ENCODE peak calls at places on chromosomes 4 and X, in five cellular contexts. V is GM13977, O is neural progenitor cell, G is PC-9, M is prostate gland. D is an unnamed sample.

GRCh38 chr4:1767058-1767769 is 25.9 kb upstream of the FGFR3 start:
- DNase-seq in V (peak; percentile 82), O (peak; percentile 95), G (no peak), M (no peak), D (no peak)

GRCh38 chr4:87493147-87493546 is 36.0 kb downstream of the SPARCL1 start:
- DNase-seq in V (no peak), O (no peak), G (no peak), M (no peak), D (no peak)

GRCh38 chr4:40587826-40588225 is 41.8 kb downstream of the RBM47 start:
- DNase-seq in V (no peak), O (no peak), G (peak; percentile 83), M (peak; percentile 80), D (no peak)

GRCh38 chr4:8869879-8870646 is 1.6 kb downstream of the HMX1 start:
- DNase-seq in V (no peak), O (peak; percentile 2), G (no peak), M (no peak), D (no peak)

GRCh38 chrX:41333744-41333993 is 293 bp upstream of the DDX3X start:
- DNase-seq in V (peak; percentile 86), O (peak; percentile 90), G (peak; percentile 63), M (peak; percentile 49), D (no peak)

GRCh38 chr4:140406292-140406691 is 21.2 kb downstream of the CLGN start:
- DNase-seq in V (no peak), O (no peak), G (no peak), M (no peak), D (no peak)

GRCh38 chr4:169460081-169460480 is 152.3 kb downstream of the NEK1 start:
- DNase-seq in V (no peak), O (no peak), G (no peak), M (no peak), D (no peak)

GRCh38 chr4:173494013-173494970 is 35.7 kb downstream of the HAND2 start:
- DNase-seq in V (peak; percentile 84), O (peak; percentile 89), G (no peak), M (peak; percentile 47), D (peak; percentile 56)

GRCh38 chr4:52635130-52635529 is 24.0 kb downstream of the USP46 start:
- DNase-seq in V (no peak), O (no peak), G (no peak), M (no peak), D (no peak)

GRCh38 chr4:104967034-104967401 is 179.7 kb upstream of the TET2 start:
- DNase-seq in V (no peak), O (no peak), G (peak; percentile 67), M (peak; percentile 93), D (no peak)

GRCh38 chr4:80192937-80193336 is 4.4 kb upstream of the PRDM8 start:
- DNase-seq in V (no peak), O (no peak), G (no peak), M (no peak), D (no peak)

GRCh38 chrX:109281478-109282275 is 200.2 kb downstream of the GUCY2F start:
- DNase-seq in V (no peak), O (peak; percentile 7), G (no peak), M (peak; percentile 10), D (no peak)

GRCh38 chr4:177367336-177367735 is 57.7 kb downstream of the NEIL3 start:
- DNase-seq in V (no peak), O (peak; percentile 48), G (no peak), M (no peak), D (peak; percentile 11)

GRCh38 chr4:153488006-153488718 is 22.0 kb downstream of the TMEM131L start:
- DNase-seq in V (peak; percentile 65), O (no peak), G (no peak), M (no peak), D (no peak)

GRCh38 chr4:126701756-126702155 is 931.0 kb upstream of the INTU start:
- DNase-seq in V (no peak), O (no peak), G (no peak), M (no peak), D (no peak)

GRCh38 chr4:123995939-123996338 is 599.3 kb downstream of the SPRY1 start:
- DNase-seq in V (no peak), O (no peak), G (peak; percentile 51), M (no peak), D (no peak)

GRCh38 chrX:39464253-39464652 is 633.5 kb downstream of the BCOR start:
- DNase-seq in V (no peak), O (no peak), G (no peak), M (no peak), D (no peak)

GRCh38 chrX:109199726-109200125 is 282.2 kb downstream of the GUCY2F start:
- DNase-seq in V (no peak), O (no peak), G (no peak), M (no peak), D (no peak)

GRCh38 chr4:123835852-123836251 is 439.3 kb downstream of the SPRY1 start:
- DNase-seq in V (no peak), O (no peak), G (no peak), M (no peak), D (no peak)

GRCh38 chr4:6288342-6288741 is 18.7 kb downstream of the WFS1 start:
- DNase-seq in V (no peak), O (no peak), G (no peak), M (no peak), D (no peak)

GRCh38 chr4:93658443-93658842 is 170.1 kb upstream of the ATOH1 start:
- DNase-seq in V (no peak), O (peak; percentile 4), G (no peak), M (no peak), D (no peak)

GRCh38 chr4:99723555-99724450 is 66.2 kb upstream of the C4orf54 start:
- DNase-seq in V (no peak), O (no peak), G (peak; percentile 88), M (peak; percentile 49), D (no peak)

GRCh38 chrX:150253946-150254615 is 109.0 kb upstream of the MAMLD1 start:
- DNase-seq in V (no peak), O (no peak), G (no peak), M (no peak), D (no peak)

GRCh38 chr4:1813915-1814314 is 20.8 kb downstream of the FGFR3 start:
- DNase-seq in V (no peak), O (no peak), G (no peak), M (no peak), D (no peak)

GRCh38 chr4:33262809-33263208 is 2542.6 kb downstream of the PCDH7 start:
- DNase-seq in V (no peak), O (no peak), G (no peak), M (no peak), D (no peak)

GRCh38 chr4:29277381-29277780 is 1442.8 kb upstream of the PCDH7 start:
- DNase-seq in V (no peak), O (no peak), G (no peak), M (no peak), D (no peak)

GRCh38 chr4:26320159-26320452 is 708 bp upstream of the RBPJ start:
- DNase-seq in V (peak; percentile 82), O (no peak), G (peak; percentile 38), M (no peak), D (no peak)

GRCh38 chrX:40090050-40090804 is 7.5 kb downstream of the BCOR start:
- DNase-seq in V (no peak), O (peak; percentile 67), G (no peak), M (peak; percentile 10), D (no peak)

GRCh38 chr4:3262208-3263052 is 13.5 kb downstream of the MSANTD1 start:
- DNase-seq in V (no peak), O (peak; percentile 0), G (no peak), M (no peak), D (no peak)

DNA sequence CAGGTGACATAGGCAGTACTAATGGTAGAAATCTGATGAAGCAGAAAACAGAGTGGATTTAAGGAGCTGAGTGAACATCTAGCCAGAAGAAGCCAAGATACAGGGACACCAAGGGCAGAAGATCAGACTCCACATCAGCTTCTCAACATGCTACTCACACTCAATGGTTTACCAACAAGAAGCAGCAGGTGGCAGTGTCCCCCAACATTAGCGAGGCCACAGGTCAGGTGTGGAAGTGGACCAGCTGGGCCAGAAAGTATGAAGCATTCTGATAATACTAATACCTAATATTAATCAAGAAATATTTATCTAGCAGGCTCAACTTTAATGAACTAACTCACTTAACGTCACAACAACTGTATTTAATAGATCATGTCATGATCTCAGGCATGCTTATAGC is 73.4 kb upstream of the TTC29 start:
- DNase-seq in V (peak; percentile 19), O (peak; percentile 65), G (no peak), M (peak; percentile 43), D (peak; percentile 68)
- TF ChIP-seq CTCF in V (peak; percentile 73), O (peak; percentile 65), G (peak; percentile 76), M (peak; percentile 49), D (peak; percentile 56)

DNA sequence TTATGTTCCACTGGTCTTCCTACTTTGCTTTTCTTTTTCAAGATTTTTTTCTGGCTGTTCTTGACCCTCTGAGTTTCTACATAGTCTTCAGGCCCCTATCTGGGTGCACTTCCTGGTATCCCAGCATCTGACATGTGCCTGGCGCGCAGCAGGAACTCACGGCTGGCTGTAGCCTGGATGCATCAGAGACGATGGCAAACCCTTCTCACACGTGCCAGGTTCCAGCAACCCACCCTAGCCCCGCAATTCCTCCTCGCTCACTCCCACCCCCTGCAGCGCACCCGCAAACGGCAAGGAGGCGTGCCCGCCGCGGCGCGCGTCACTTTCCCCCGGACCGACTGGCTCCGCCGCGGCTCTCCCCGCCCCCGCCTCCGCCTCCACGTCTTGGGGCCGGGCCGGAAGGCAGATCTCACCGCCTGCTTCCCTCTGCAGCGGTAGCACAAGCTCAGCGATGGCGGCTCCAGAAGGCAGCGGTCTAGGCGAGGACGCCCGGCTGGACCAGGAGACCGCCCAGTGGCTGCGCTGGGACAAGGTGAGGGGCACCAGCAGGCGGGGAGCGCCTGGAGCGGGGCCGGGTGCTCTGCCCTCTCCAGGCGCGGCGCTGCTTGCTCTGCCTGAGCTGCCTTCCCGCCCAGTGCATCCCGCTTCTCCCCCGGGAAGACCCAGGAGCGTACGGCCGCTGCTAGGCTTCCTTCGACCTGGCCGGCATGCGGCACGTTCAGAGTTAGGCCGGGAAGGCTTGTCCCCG is at the start of gene PGM2:
- DNase-seq in V (peak; percentile 94), O (peak; percentile 92), G (peak; percentile 64), M (peak; percentile 86), D (peak; percentile 81)
- TF ChIP-seq CTCF in V (no peak), O (peak; percentile 14), G (no peak), M (no peak), D (no peak)

DNA sequence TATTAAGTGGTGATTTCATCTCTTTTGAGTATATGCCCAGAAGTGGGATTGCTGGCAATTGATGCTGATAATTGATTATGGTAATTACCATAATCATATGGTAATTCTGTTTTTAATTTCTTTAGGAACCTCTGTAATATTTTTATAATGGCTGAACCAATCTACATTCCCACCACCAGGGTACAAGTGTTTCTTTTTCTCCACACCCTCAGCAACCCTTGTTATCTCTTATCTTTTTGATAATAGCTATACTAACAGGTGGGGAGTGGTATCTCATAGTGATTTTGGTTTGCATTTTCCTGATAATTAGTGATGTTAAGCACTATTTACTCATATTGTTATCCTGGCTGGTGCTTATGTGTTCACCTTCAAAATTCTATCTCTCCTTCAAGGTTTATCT is 212.6 kb downstream of the FMR1NB start:
- DNase-seq in V (no peak), O (no peak), G (no peak), M (no peak), D (no peak)
- TF ChIP-seq CTCF in V (no peak), O (no peak), G (no peak), M (no peak), D (no peak)

GRCh38 chr4:152436384-152436783 is 99.5 kb downstream of the FBXW7 start:
- DNase-seq in V (no peak), O (no peak), G (no peak), M (no peak), D (no peak)
- TF ChIP-seq CTCF in V (no peak), O (peak; percentile 22), G (no peak), M (no peak), D (peak; percentile 25)